ENCODE peak calls at places on chromosomes 16 and 17, in eight cellular contexts. T is astrocyte, U is heart right ventricle, P is endodermal cell, X is psoas muscle, J is dorsolateral prefrontal cortex, K is left lung, C is MM.1S. S is an unnamed sample.

GRCh38 chr16:118857-119256 is 19.6 kb downstream of the NPRL3 start:
- DNase-seq in C (no peak), T (no peak), K (no peak), P (no peak), J (no peak), X (no peak), U (no peak), S (no peak)

GRCh38 chr17:40490289-40490853 is 11.1 kb downstream of the TNS4 start:
- DNase-seq in X (peak; percentile 68), C (no peak), U (peak; percentile 40), P (peak; percentile 94), J (peak; percentile 77), K (peak; percentile 53), T (peak; percentile 44), S (no peak)

GRCh38 chr17:2378905-2379304 is 22.0 kb downstream of the MNT start:
- DNase-seq in K (no peak), X (no peak), P (no peak), C (no peak), U (no peak), J (no peak), T (no peak), S (no peak)

GRCh38 chr17:10398352-10398751 is 23.4 kb downstream of the MYH8 start:
- DNase-seq in J (no peak), T (no peak), X (no peak), K (no peak), P (peak; percentile 85), U (no peak), C (no peak), S (no peak)

GRCh38 chr17:9837551-9838471 is 12.1 kb downstream of the GLP2R start:
- DNase-seq in C (no peak), X (peak; percentile 74), K (no peak), P (peak; percentile 52), T (peak; percentile 86), U (peak; percentile 46), J (no peak), S (no peak)

GRCh38 chr16:85394511-85395206 is 218.5 kb upstream of the GSE1 start:
- DNase-seq in X (no peak), T (no peak), K (peak; percentile 18), C (no peak), P (no peak), U (no peak), J (peak; percentile 8), S (no peak)

GRCh38 chr17:19363114-19363438 is 553 bp upstream of the B9D1 start:
- DNase-seq in P (no peak), K (no peak), X (no peak), J (no peak), C (no peak), U (no peak), T (no peak), S (no peak)

GRCh38 chr16:84326545-84326944 is 31.9 kb downstream of the WFDC1 start:
- DNase-seq in J (no peak), K (no peak), P (no peak), C (no peak), T (no peak), X (no peak), U (no peak), S (no peak)

GRCh38 chr17:20074489-20074888 is 65.3 kb downstream of the SPECC1 start:
- DNase-seq in T (no peak), K (no peak), P (no peak), U (no peak), C (no peak), J (no peak), X (no peak), S (no peak)

GRCh38 chr17:57735707-57736106 is 9.4 kb downstream of the CCDC182 start:
- DNase-seq in X (no peak), U (no peak), P (peak; percentile 88), C (peak; percentile 25), J (no peak), K (no peak), T (no peak), S (no peak)

GRCh38 chr17:17970699-17971430 is 1.3 kb downstream of the TOM1L2 start:
- DNase-seq in J (no peak), P (no peak), C (no peak), T (peak; percentile 16), X (no peak), K (no peak), U (no peak), S (no peak)

GRCh38 chr17:37742114-37742761 is 2.6 kb downstream of the HNF1B start:
- DNase-seq in C (no peak), U (no peak), K (no peak), J (no peak), T (no peak), P (peak; percentile 87), X (no peak), S (no peak)

GRCh38 chr17:37740861-37741260 is 4.0 kb downstream of the HNF1B start:
- DNase-seq in T (no peak), K (no peak), P (no peak), J (no peak), C (no peak), X (no peak), U (no peak), S (no peak)

GRCh38 chr17:37742762-37743611 is 1.9 kb downstream of the HNF1B start:
- DNase-seq in K (no peak), U (no peak), P (peak; percentile 84), J (no peak), X (no peak), C (no peak), T (no peak), S (no peak)

GRCh38 chr17:37743612-37743874 is 1.3 kb downstream of the HNF1B start:
- DNase-seq in K (no peak), T (no peak), X (no peak), C (no peak), P (peak; percentile 88), U (no peak), J (no peak), S (no peak)

DNA sequence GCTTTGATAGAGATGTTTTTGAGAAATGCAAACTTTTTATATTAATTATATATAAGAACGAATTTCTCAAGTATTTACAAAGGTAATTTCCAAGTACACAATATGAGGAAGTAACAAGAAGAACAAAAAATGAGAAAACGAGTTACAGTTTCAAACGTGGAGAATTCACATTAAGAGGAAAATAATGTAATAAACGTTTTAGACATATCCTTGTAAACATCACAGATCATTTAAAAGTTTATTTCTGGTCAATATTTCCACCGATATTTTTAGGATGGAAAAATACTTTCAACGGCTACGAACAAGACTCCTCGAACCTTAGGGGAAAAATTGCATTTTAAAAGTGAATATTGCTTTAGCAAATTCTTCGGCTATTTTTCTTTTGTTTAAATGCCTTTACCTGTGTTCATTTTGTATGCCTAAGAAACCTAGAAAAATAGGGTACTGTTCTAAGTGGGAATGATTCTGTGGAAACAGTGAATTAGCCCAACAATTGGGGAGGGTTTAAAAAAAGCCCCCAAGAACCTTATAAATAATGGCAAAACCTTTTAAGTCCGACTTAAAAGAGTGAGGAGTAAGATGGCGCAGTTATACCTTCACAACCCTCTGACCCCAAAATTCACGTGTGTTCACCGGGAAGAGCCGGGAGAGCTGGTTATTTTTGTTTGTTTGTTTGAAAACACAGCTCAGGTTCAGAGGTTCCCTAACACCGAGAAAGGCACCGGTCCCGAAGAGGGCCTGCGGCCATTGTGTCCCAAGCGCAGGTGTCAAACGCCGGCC is 3.3 kb downstream of the HNF1B start:
- DNase-seq in K (no peak), J (no peak), T (no peak), X (no peak), U (no peak), P (no peak), C (no peak), S (no peak)
- H3K27me3 ChIP-seq in K (peaks cover 100% of the 10 kb centered on the region), J (peaks cover 99% of the 10 kb centered on the region), T (peaks cover 73% of the 10 kb centered on the region), X (peaks cover 100% of the 10 kb centered on the region), U (peaks cover 100% of the 10 kb centered on the region), P (peaks cover 48% of the 10 kb centered on the region), C (peaks cover 20% of the 10 kb centered on the region), S (peaks cover 46% of the 10 kb centered on the region)

GRCh38 chr17:53191878-53192277 is 630.8 kb upstream of the KIF2B start:
- DNase-seq in C (peak; percentile 15), K (no peak), T (no peak), P (no peak), J (no peak), U (no peak), X (no peak), S (no peak)
- TF ChIP-seq CTCF in C (peak; percentile 29), K (no peak), T (no peak), P (peak; percentile 27), J (no peak), U (no peak), X (no peak), S (no peak)

GRCh38 chr17:81858967-81859905 is 1.1 kb downstream of the P4HB start:
- DNase-seq in K (no peak), X (no peak), T (no peak), U (no peak), P (no peak), J (no peak), C (peak; percentile 18), S (no peak)

GRCh38 chr17:81854974-81855774 is 5.2 kb downstream of the P4HB start:
- DNase-seq in X (no peak), T (no peak), C (peak; percentile 5), K (no peak), J (no peak), U (no peak), P (peak; percentile 75), S (no peak)

GRCh38 chr17:81860756-81861568 is 627 bp upstream of the P4HB start:
- DNase-seq in K (peak; percentile 100), X (peak; percentile 99), T (peak; percentile 100), U (peak; percentile 99), J (peak; percentile 100), C (peak; percentile 100), P (peak; percentile 100), S (peak; percentile 94)

GRCh38 chr17:81859906-81860755 is at the start of gene P4HB:
- DNase-seq in J (no peak), P (no peak), U (no peak), C (no peak), K (no peak), X (no peak), T (no peak), S (no peak)

GRCh38 chr17:81858170-81858966 is 2.0 kb downstream of the P4HB start:
- DNase-seq in P (no peak), J (no peak), C (peak; percentile 6), X (no peak), U (no peak), K (no peak), T (no peak), S (no peak)
- H3K4me3 ChIP-seq in P (peak overlapping the region; percentile 99), J (no peak overlapping the region), C (peak overlapping the region; percentile 97), X (peak overlapping the region; percentile 82), U (peak overlapping the region; percentile 82), K (peak overlapping the region; percentile 97), T (peak overlapping the region; percentile 97), S (peak overlapping the region; percentile 77)

DNA sequence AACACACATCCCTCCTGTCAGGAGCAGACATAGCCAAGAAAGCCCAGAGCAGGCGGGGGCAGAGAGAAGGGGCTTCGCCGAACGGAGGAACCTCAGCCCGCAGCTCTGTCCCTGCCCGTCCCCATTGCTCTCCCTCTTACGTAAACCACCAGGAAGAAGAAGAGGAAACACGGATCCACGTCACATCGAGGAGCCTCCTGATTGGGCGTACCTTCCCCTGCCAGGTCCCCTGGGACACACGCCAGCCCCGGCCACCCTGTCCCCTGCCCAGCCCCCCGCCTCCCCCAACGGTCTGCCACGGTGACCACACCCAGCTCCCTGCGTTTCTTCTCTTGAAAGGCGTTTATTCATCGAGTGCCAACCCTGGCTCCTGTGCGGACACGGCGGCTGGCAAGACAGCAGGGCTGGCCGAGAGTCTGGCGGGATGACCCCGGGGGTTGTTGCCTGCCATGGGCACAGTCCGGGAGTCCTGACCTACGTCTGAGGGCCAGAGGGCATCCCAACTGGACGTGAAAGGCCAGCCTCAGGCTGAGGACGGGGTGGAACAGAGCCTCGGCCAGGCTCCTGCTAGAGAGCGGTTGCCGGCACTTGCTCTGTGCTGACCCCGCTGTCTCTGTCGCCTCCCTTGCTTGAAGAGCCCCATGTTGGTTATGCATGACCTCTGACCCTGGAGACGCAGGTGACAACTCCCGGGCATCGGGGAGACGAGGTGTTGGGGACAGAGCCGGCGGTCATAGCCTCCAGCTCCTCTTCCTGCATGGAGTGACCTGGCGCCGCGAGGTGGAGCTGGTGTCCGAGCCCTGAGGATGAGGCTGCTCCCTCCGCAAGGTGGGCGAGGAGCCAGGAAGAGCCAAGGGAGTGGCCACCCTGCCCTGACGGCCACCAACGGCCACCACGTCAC is 40.6 kb upstream of the ACSF3 start:
- DNase-seq in J (peak; percentile 74), U (no peak), P (no peak), X (no peak), T (peak; percentile 47), C (no peak), K (peak; percentile 58), S (no peak)
- H3K27me3 ChIP-seq in J (peaks cover 11% of the 10 kb centered on the region), U (peaks cover 35% of the 10 kb centered on the region), P (no peaks in the 10 kb centered on the region), X (peaks cover 91% of the 10 kb centered on the region), T (peaks cover 20% of the 10 kb centered on the region), C (peaks cover 35% of the 10 kb centered on the region), K (peaks cover 100% of the 10 kb centered on the region), S (no peaks in the 10 kb centered on the region)